ENCODE peak calls at places on chromosomes 16 and 17, in nine cellular contexts. X, I, A, R, C, S, H, E and W are unnamed samples.

GRCh38 chr17:80067393-80067986 is 31.0 kb downstream of the CCDC40 start:
- DNase-seq in E (no peak), C (no peak), R (no peak), X (no peak), H (no peak), S (no peak), A (no peak), I (no peak), W (no peak)

GRCh38 chr16:25544294-25544693 is 147.5 kb upstream of the HS3ST4 start:
- DNase-seq in C (no peak), A (no peak), S (no peak), E (no peak), R (no peak), X (no peak), I (no peak), H (no peak), W (no peak)

GRCh38 chr16:81632392-81633146 is 146.5 kb upstream of the PLCG2 start:
- DNase-seq in A (no peak), X (peak), S (no peak), I (no peak), E (peak), R (no peak), C (no peak), H (peak), W (no peak)

GRCh38 chr17:55420067-55420775 is 1.4 kb downstream of the MMD start:
- DNase-seq in C (no peak), A (no peak), X (no peak), R (peak), S (peak), I (no peak), E (no peak), H (no peak), W (no peak)

GRCh38 chr16:67144943-67145342 is 5.9 kb downstream of the B3GNT9 start:
- DNase-seq in I (no peak), E (no peak), A (no peak), H (no peak), R (no peak), X (no peak), S (no peak), C (no peak), W (no peak)

GRCh38 chr16:89106533-89107208 is 13.0 kb downstream of the ACSF3 start:
- DNase-seq in I (no peak), R (no peak), E (no peak), C (no peak), A (peak), H (no peak), S (no peak), X (no peak), W (no peak)

GRCh38 chr16:9123401-9123800 is 32.0 kb downstream of the HAPSTR1 start:
- DNase-seq in E (no peak), S (no peak), C (no peak), I (no peak), A (no peak), R (no peak), H (no peak), X (no peak), W (no peak)

GRCh38 chr17:70787721-70788120 is 618.4 kb downstream of the KCNJ2 start:
- DNase-seq in E (no peak), X (no peak), C (no peak), I (no peak), S (no peak), R (no peak), A (no peak), H (no peak), W (no peak)

GRCh38 chr16:3576211-3576610 is 992 bp downstream of the NLRC3 start:
- DNase-seq in E (no peak), R (no peak), X (no peak), A (no peak), S (no peak), I (no peak), C (no peak), H (no peak), W (no peak)